ENCODE peak calls at places on chromosomes 6 and 20, in ten cellular contexts. D is heart left ventricle, Y is astrocyte of the spinal cord, B is ascending aorta, I is HCT116, A is breast epithelium, L is psoas muscle, P is bronchial epithelial cell, F is spleen, K is cardiac muscle cell. X is an unnamed sample.
A peak's percentile ranks its signal among the peaks of the same experiment; 100 is the strongest.

GRCh38 chr6:82144007-82144851 is 103.3 kb downstream of the IBTK start:
- DNase-seq in D (no peak), Y (peak; percentile 97), B (peak; percentile 79), I (peak; percentile 75), A (no peak), L (peak; percentile 16), P (peak; percentile 98), F (no peak), K (peak; percentile 37), X (peak; percentile 96)

GRCh38 chr20:45323731-45324130 is 15.6 kb upstream of the MATN4 start:
- DNase-seq in D (no peak), Y (no peak), B (no peak), I (no peak), A (no peak), L (no peak), P (peak; percentile 74), F (no peak), K (no peak), X (no peak)

GRCh38 chr6:160293844-160294243 is 35.2 kb upstream of the SLC22A2 start:
- DNase-seq in D (no peak), Y (no peak), B (no peak), I (no peak), A (no peak), L (no peak), P (peak; percentile 22), F (no peak), K (no peak), X (no peak)

GRCh38 chr20:381581-382290 is 1.2 kb downstream of the TRIB3 start:
- DNase-seq in D (peak; percentile 87), Y (peak; percentile 65), B (peak; percentile 83), I (peak; percentile 61), A (peak; percentile 66), L (peak; percentile 71), P (peak; percentile 38), F (peak; percentile 96), K (peak; percentile 51), X (peak; percentile 90)

GRCh38 chr20:25191689-25192088 is 3.8 kb upstream of the ENTPD6 start:
- DNase-seq in D (no peak), Y (no peak), B (no peak), I (no peak), A (no peak), L (no peak), P (no peak), F (no peak), K (peak; percentile 67), X (no peak)

GRCh38 chr20:25570148-25570530 is 15.2 kb downstream of the NINL start:
- DNase-seq in D (no peak), Y (no peak), B (no peak), I (no peak), A (no peak), L (no peak), P (no peak), F (peak; percentile 4), K (no peak), X (no peak)

GRCh38 chr20:19937651-19938420 is 79.3 kb upstream of the NAA20 start:
- DNase-seq in D (no peak), Y (no peak), B (no peak), I (no peak), A (no peak), L (no peak), P (no peak), F (no peak), K (no peak), X (no peak)

GRCh38 chr6:72783667-72784066 is 161.8 kb downstream of the KCNQ5 start:
- DNase-seq in D (no peak), Y (peak; percentile 71), B (no peak), I (no peak), A (no peak), L (no peak), P (peak; percentile 15), F (no peak), K (no peak), X (peak; percentile 65)

GRCh38 chr20:22180244-22180643 is 404.1 kb downstream of the FOXA2 start:
- DNase-seq in D (no peak), Y (no peak), B (no peak), I (no peak), A (no peak), L (no peak), P (no peak), F (no peak), K (peak; percentile 13), X (no peak)
- TF ChIP-seq CTCF in D (no peak), Y (no peak), B (no peak), I (peak; percentile 49), A (no peak), L (no peak), P (peak; percentile 17), F (no peak), K (no peak), X (no peak)

GRCh38 chr6:57255451-57256181 is 33.5 kb upstream of the RAB23 start:
- DNase-seq in D (no peak), Y (no peak), B (no peak), I (no peak), A (no peak), L (no peak), P (no peak), F (no peak), K (no peak), X (no peak)

GRCh38 chr6:57254055-57254717 is 32.1 kb upstream of the RAB23 start:
- DNase-seq in D (no peak), Y (no peak), B (no peak), I (no peak), A (no peak), L (no peak), P (no peak), F (no peak), K (no peak), X (no peak)

GRCh38 chr6:57256541-57256940 is 34.4 kb upstream of the RAB23 start:
- DNase-seq in D (no peak), Y (peak; percentile 35), B (no peak), I (no peak), A (no peak), L (no peak), P (no peak), F (no peak), K (no peak), X (no peak)

GRCh38 chr6:57259064-57259463 is 37.0 kb upstream of the RAB23 start:
- DNase-seq in D (no peak), Y (no peak), B (no peak), I (no peak), A (no peak), L (no peak), P (no peak), F (no peak), K (no peak), X (no peak)

GRCh38 chr6:57257911-57258541 is 35.9 kb upstream of the RAB23 start:
- DNase-seq in D (no peak), Y (peak; percentile 88), B (no peak), I (no peak), A (no peak), L (no peak), P (no peak), F (no peak), K (no peak), X (peak; percentile 92)
- H3K4me3 ChIP-seq in D (peak overlapping the region; percentile 36), Y (no peak overlapping the region), B (no peak overlapping the region), I (no peak overlapping the region), A (peak overlapping the region; percentile 22), L (peak overlapping the region; percentile 16), P (no peak overlapping the region), F (no peak overlapping the region), K (no peak overlapping the region), X (peak overlapping the region; percentile 41)

GRCh38 chr20:50504231-50504823 is 5.9 kb upstream of the PTPN1 start:
- DNase-seq in D (no peak), Y (no peak), B (no peak), I (peak; percentile 16), A (no peak), L (no peak), P (no peak), F (no peak), K (no peak), X (no peak)
- TF ChIP-seq CTCF in D (peak; percentile 51), Y (peak; percentile 24), B (no peak), I (peak; percentile 9), A (no peak), L (no peak), P (no peak), F (peak; percentile 23), K (no peak), X (peak; percentile 15)

DNA sequence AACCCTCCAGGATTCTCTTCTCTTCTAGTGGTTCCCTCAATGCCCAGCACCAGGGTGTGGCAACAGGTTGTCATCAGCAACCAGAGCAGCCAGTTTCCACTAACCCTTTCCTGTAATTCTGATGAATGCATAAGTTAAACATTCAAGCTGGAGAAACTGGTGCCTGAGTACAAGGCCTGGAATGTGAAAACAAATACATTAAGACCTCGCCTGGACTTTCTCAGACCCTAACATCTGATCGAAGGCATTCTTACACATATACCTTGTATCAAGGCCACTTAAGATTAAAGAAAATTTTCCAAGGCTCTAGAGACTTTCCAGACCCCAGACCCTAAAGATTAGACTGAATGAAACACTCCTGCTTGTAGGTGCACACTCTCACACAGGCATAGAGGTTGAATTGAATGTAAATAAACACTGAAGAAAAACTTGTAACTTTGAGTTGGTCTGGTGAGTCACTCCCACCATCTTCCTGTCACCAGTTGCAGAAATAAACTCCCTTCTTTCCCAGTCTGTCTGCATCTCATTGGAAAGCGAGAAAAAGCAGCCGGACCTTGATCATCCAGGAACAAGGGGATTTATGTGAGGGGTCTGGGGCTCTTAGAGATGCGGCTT is 9.0 kb downstream of the LRP11 start:
- DNase-seq in D (no peak), Y (peak; percentile 94), B (no peak), I (peak; percentile 71), A (no peak), L (no peak), P (peak; percentile 98), F (no peak), K (peak; percentile 32), X (peak; percentile 82)
- H3K4me3 ChIP-seq in D (no peak overlapping the region), Y (peak overlapping the region; percentile 49), B (no peak overlapping the region), I (no peak overlapping the region), A (no peak overlapping the region), L (no peak overlapping the region), P (peak overlapping the region; percentile 34), F (no peak overlapping the region), K (no peak overlapping the region), X (peak overlapping the region; percentile 37)

GRCh38 chr6:147005499-147005898 is 198.7 kb upstream of the STXBP5 start:
- DNase-seq in D (no peak), Y (no peak), B (no peak), I (no peak), A (no peak), L (no peak), P (no peak), F (no peak), K (no peak), X (no peak)
- TF ChIP-seq CTCF in D (no peak), Y (peak; percentile 7), B (no peak), I (peak; percentile 53), A (no peak), L (no peak), P (no peak), F (no peak), K (no peak), X (no peak)